ENCODE peak calls at places on chromosome 2, in five cellular contexts. R is H1, N is K562, U is GM12878, A is HepG2. P is an unnamed sample.

GRCh38 chr2:39568561-39569006 is 97.1 kb upstream of the TMEM178A start:
- DNase-seq in R (no peak), A (peak), N (no peak), U (no peak), P (no peak)

GRCh38 chr2:60553992-60554648 is 666 bp upstream of the BCL11A start:
- DNase-seq in N (peak), A (no peak), U (no peak), R (peak), P (no peak)

GRCh38 chr2:201887851-201888451 is 81.6 kb downstream of the CDK15 start:
- DNase-seq in R (no peak), A (no peak), U (no peak), N (no peak), P (no peak)

GRCh38 chr2:222320441-222321395 is 21.9 kb upstream of the PAX3 start:
- DNase-seq in R (peak), U (no peak), N (no peak), A (no peak), P (no peak)

GRCh38 chr2:237214963-237215362 is 129.3 kb downstream of the COPS8 start:
- DNase-seq in N (no peak), A (no peak), U (no peak), R (no peak), P (no peak)

GRCh38 chr2:226115102-226115831 is 684.4 kb downstream of the IRS1 start:
- DNase-seq in N (no peak), A (peak), R (no peak), U (no peak), P (peak)

GRCh38 chr2:207251022-207251421 is 85.3 kb upstream of the KLF7 start:
- DNase-seq in N (no peak), R (no peak), A (no peak), U (no peak), P (no peak)

GRCh38 chr2:25673170-25674002 is at the start of gene DTNB:
- DNase-seq in N (peak), R (peak), U (no peak), A (peak), P (no peak)

GRCh38 chr2:236819275-236820002 is 249.8 kb downstream of the ACKR3 start:
- DNase-seq in U (no peak), A (no peak), N (no peak), R (no peak), P (no peak)

GRCh38 chr2:95698166-95698565 is 106.4 kb downstream of the TRIM43 start:
- DNase-seq in N (no peak), R (no peak), A (no peak), U (no peak), P (no peak)

GRCh38 chr2:85259865-85260264 is 67.9 kb downstream of the TGOLN2 start:
- DNase-seq in A (no peak), R (no peak), U (no peak), N (no peak), P (no peak)

GRCh38 chr2:189304360-189304759 is 124.8 kb upstream of the COL5A2 start:
- DNase-seq in N (no peak), A (no peak), U (no peak), R (no peak), P (no peak)

GRCh38 chr2:218323526-218324472 is 31.5 kb upstream of the TMBIM1 start:
- DNase-seq in R (peak), U (no peak), N (no peak), A (peak), P (no peak)

GRCh38 chr2:109480486-109481195 is 133.1 kb downstream of the SEPTIN10 start:
- DNase-seq in R (no peak), N (no peak), A (no peak), U (no peak), P (no peak)

GRCh38 chr2:28413896-28414290 is 21.2 kb downstream of the FOSL2 start:
- DNase-seq in R (no peak), A (no peak), U (no peak), N (no peak), P (no peak)

GRCh38 chr2:17460401-17461086 is 57.7 kb downstream of the RAD51AP2 start:
- DNase-seq in A (no peak), N (no peak), R (no peak), U (no peak), P (no peak)

GRCh38 chr2:176297067-176297466 is 27.8 kb downstream of the MTX2 start:
- DNase-seq in U (no peak), N (no peak), A (no peak), R (no peak), P (no peak)

GRCh38 chr2:14494759-14495158 is 137.8 kb upstream of the LRATD1 start:
- DNase-seq in U (no peak), N (no peak), A (no peak), R (no peak), P (no peak)

GRCh38 chr2:211800001-211800400 is 738.6 kb downstream of the ERBB4 start:
- DNase-seq in N (no peak), A (no peak), R (no peak), U (no peak), P (no peak)

DNA sequence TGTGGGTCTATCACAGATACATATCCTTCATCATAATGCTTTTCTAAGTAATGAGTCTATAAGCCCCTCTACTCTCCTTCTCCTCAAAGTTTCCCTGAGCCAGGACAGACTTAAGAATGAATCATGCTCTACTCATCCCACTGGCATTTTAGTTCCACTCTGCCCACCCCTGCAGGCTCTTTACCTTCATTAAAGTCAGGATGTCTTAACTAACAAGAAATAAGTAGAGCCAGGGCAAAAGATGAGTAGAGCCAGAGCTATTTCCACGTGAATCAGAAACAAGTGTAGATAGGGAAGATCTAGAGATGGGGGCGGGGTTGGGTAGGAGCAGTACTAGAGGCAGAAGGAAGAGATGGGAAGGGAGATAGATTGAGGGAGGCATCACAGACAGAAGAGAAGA is 790.5 kb downstream of the RNF144A start:
- DNase-seq in N (no peak), R (no peak), U (no peak), A (no peak), P (no peak)
- TF ChIP-seq SRF in N (no peak), R (no peak), U (no peak), A (no peak), P (no peak)

DNA sequence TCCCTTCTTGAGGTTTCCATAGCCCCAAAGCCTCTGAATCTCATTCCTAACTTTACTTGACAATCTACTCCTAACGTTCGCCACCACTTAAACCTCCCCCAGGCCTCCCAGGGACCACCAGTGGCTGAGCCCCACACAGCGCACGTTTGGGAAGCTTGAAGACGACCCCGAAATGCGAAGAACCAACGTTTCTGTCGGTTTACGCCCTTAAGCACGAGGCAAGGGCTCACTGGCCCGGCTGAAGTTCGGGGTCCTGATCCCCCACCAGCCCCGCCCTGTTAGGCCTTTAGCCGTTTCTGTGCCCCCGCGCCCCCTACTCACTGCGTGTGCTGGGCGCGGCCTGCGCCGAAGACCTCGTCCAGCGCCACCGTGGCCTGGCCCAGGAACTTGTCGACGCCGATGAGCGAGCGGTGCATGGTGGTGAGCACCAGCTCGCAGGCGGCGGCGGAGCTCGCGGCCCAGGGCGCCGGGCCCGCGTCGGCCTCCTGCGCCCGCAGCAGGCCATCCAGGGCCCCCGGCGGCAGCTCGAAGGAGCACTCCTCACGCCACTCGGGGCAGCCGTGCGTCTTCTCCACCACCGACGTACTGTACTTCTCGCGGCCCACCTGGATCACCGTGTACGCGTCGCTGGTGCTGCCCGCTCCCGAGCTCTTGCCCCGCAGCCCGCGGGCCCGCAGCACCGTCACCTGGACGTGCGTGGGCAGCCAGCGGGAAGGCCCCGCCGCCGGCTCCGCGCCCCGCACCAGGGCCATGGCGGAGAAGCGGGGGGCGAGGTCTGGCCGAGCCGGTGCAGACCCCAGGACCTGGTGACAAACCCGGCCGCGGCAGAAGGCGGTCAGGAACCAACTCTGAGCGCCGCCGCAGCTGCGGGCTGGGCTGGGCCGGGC is 479 bp downstream of the RAB11FIP5 start:
- DNase-seq in N (peak), U (no peak), A (peak), R (peak), P (peak)
- H3K9ac ChIP-seq in N (peak), U (no peak), A (peak), R (peak), P (peak)

GRCh38 chr2:112481528-112482228 is at the start of gene TTL:
- DNase-seq in N (peak), A (peak), R (peak), U (no peak), P (no peak)
- TF ChIP-seq SP1 in N (no peak), A (no peak), R (no peak), U (no peak), P (no peak)

DNA sequence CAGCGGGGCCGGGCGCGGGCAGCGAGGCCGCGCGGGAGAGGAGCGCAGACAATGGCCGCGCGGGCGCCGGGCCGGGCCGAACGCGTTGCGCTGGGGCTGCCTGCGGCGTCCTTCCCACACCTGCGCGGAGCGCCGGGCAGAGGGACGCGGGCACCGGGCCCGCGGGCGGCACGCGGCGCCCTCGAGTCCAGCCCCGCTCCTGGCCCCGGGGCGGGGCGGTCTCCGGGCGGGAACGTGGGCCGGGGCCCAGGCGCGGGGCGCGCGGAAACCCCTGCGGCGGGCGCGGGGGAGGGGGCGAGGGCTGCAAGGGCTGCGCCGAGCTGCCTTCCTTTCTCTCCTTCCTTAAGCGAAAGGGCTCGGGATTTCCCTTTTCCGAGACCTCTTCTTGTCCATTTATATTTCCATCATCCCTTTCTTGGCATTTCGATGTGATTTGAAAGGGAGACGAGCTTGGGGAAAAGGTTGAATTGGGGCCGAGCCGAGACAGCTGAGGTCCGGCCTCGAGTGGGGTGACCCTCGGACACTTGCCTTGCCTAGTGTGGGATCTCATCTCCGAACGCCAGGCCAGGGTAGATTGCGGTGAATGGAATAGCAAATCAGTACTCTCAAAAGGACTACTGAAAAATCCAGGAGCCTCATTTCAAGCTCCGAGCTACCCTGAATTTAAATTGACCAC is 678 bp downstream of the KLHL23 start:
- DNase-seq in A (no peak), U (no peak), R (peak), N (peak), P (no peak)
- TF ChIP-seq SRF in A (no peak), U (no peak), R (no peak), N (no peak), P (no peak)